ENCODE peak calls at places on chromosome 12, in nine cellular contexts. X, H, C, P, S, A, L, O and Q are unnamed samples. For H3K4me1, the result is how much of the 10 kb centered on the place peaks cover.

GRCh38 chr12:103085541-103085940 is 128.1 kb downstream of the ASCL1 start:
- DNase-seq in X (no peak), H (no peak), C (no peak), P (no peak), S (no peak), A (no peak), L (no peak), O (no peak), Q (no peak)

GRCh38 chr12:11795192-11795909 is 145.9 kb downstream of the ETV6 start:
- DNase-seq in X (no peak), H (no peak), C (no peak), P (peak), S (no peak), A (no peak), L (no peak), O (no peak), Q (peak)

GRCh38 chr12:121992059-121992879 is 29.4 kb upstream of the BCL7A start:
- DNase-seq in X (no peak), H (no peak), C (no peak), P (peak), S (no peak), A (peak), L (peak), O (no peak), Q (peak)

GRCh38 chr12:52050116-52050770 is 999 bp upstream of the NR4A1 start:
- DNase-seq in X (no peak), H (no peak), C (no peak), P (no peak), S (no peak), A (no peak), L (peak), O (peak), Q (peak)

GRCh38 chr12:6750506-6750905 is 2.4 kb downstream of the MLF2 start:
- DNase-seq in X (no peak), H (no peak), C (no peak), P (peak), S (no peak), A (no peak), L (no peak), O (no peak), Q (no peak)

GRCh38 chr12:44618960-44619359 is 257.2 kb downstream of the NELL2 start:
- DNase-seq in X (no peak), H (no peak), C (no peak), P (no peak), S (no peak), A (no peak), L (no peak), O (no peak), Q (no peak)

GRCh38 chr12:3328571-3328970 is 162.4 kb upstream of the PRMT8 start:
- DNase-seq in X (no peak), H (no peak), C (no peak), P (no peak), S (no peak), A (no peak), L (no peak), O (no peak), Q (no peak)

GRCh38 chr12:131711551-131712205 is 788 bp downstream of the SFSWAP start:
- DNase-seq in X (no peak), H (no peak), C (no peak), P (no peak), S (no peak), A (no peak), L (no peak), O (no peak), Q (no peak)

GRCh38 chr12:92007787-92008186 is 137.9 kb downstream of the BTG1 start:
- DNase-seq in X (no peak), H (no peak), C (no peak), P (no peak), S (no peak), A (no peak), L (no peak), O (no peak), Q (no peak)

GRCh38 chr12:18068355-18068754 is 21.6 kb downstream of the RERGL start:
- DNase-seq in X (no peak), H (no peak), C (no peak), P (no peak), S (no peak), A (no peak), L (no peak), O (no peak), Q (no peak)

GRCh38 chr12:75685826-75686225 is 174.4 kb upstream of the KRR1 start:
- DNase-seq in X (no peak), H (no peak), C (no peak), P (no peak), S (no peak), A (no peak), L (no peak), O (no peak), Q (no peak)

GRCh38 chr12:64178122-64178521 is 44.0 kb downstream of the KICS2 start:
- DNase-seq in X (no peak), H (no peak), C (no peak), P (no peak), S (no peak), A (no peak), L (no peak), O (no peak), Q (no peak)

GRCh38 chr12:75747572-75747995 is 236.2 kb upstream of the KRR1 start:
- DNase-seq in X (no peak), H (no peak), C (no peak), P (no peak), S (no peak), A (no peak), L (no peak), O (no peak), Q (no peak)

GRCh38 chr12:53100466-53101151 is 2.7 kb upstream of the SOAT2 start:
- DNase-seq in X (no peak), H (no peak), C (no peak), P (no peak), S (no peak), A (no peak), L (no peak), O (peak), Q (peak)

GRCh38 chr12:124686001-124686884 is 118.8 kb upstream of the NCOR2 start:
- DNase-seq in X (no peak), H (no peak), C (no peak), P (no peak), S (no peak), A (no peak), L (no peak), O (no peak), Q (no peak)

GRCh38 chr12:101563197-101563596 is 31.6 kb upstream of the MYBPC1 start:
- DNase-seq in X (no peak), H (no peak), C (no peak), P (no peak), S (no peak), A (no peak), L (no peak), O (no peak), Q (no peak)

GRCh38 chr12:26102954-26103353 is 21.9 kb downstream of the BHLHE41 start:
- DNase-seq in X (no peak), H (no peak), C (no peak), P (no peak), S (no peak), A (no peak), L (no peak), O (no peak), Q (no peak)

GRCh38 chr12:69688496-69689427 is 10.3 kb downstream of the BEST3 start:
- DNase-seq in X (peak), H (peak), C (peak), P (peak), S (peak), A (peak), L (peak), O (peak), Q (peak)

GRCh38 chr12:7349418-7349817 is 45.5 kb downstream of the ACSM4 start:
- DNase-seq in X (no peak), H (no peak), C (no peak), P (no peak), S (no peak), A (no peak), L (no peak), O (no peak), Q (no peak)

GRCh38 chr12:54579258-54579657 is 9.2 kb downstream of the PPP1R1A start:
- DNase-seq in X (no peak), H (no peak), C (no peak), P (no peak), S (no peak), A (no peak), L (no peak), O (no peak), Q (no peak)

GRCh38 chr12:31021809-31022492 is 51.7 kb upstream of the DDX11 start:
- DNase-seq in X (no peak), H (no peak), C (no peak), P (no peak), S (no peak), A (no peak), L (no peak), O (no peak), Q (no peak)

GRCh38 chr12:64603183-64603841 is 7.0 kb upstream of the RASSF3 start:
- DNase-seq in X (no peak), H (no peak), C (no peak), P (no peak), S (no peak), A (no peak), L (no peak), O (no peak), Q (no peak)

GRCh38 chr12:752673-753400 is 458 bp downstream of the WNK1 start:
- DNase-seq in X (peak), H (no peak), C (no peak), P (peak), S (peak), A (no peak), L (peak), O (peak), Q (peak)

GRCh38 chr12:74394647-74395046 is 143.0 kb upstream of the ATXN7L3B start:
- DNase-seq in X (no peak), H (no peak), C (no peak), P (no peak), S (no peak), A (no peak), L (no peak), O (no peak), Q (no peak)

GRCh38 chr12:21220266-21220665 is 89.3 kb downstream of the SLCO1B1 start:
- DNase-seq in X (no peak), H (no peak), C (no peak), P (no peak), S (no peak), A (no peak), L (no peak), O (no peak), Q (no peak)

GRCh38 chr12:82207556-82207955 is 150.6 kb downstream of the CCDC59 start:
- DNase-seq in X (no peak), H (no peak), C (no peak), P (no peak), S (no peak), A (no peak), L (no peak), O (no peak), Q (no peak)

GRCh38 chr12:78385541-78385940 is 479.0 kb upstream of the SYT1 start:
- DNase-seq in X (no peak), H (no peak), C (no peak), P (no peak), S (no peak), A (no peak), L (no peak), O (no peak), Q (no peak)

GRCh38 chr12:48185181-48185919 is 1.9 kb downstream of the CCDC184 start:
- DNase-seq in X (no peak), H (no peak), C (no peak), P (no peak), S (no peak), A (no peak), L (no peak), O (no peak), Q (no peak)
- H3K4me3 ChIP-seq in X (peak), H (peak), C (no peak), P (no peak), S (no peak), A (no peak), L (peak), O (no peak), Q (peak)

GRCh38 chr12:106962291-106962690 is 6.6 kb downstream of the TMEM263 start:
- DNase-seq in X (no peak), H (no peak), C (no peak), P (no peak), S (no peak), A (no peak), L (no peak), O (no peak), Q (no peak)
- H3K4me1 ChIP-seq in X (half or more), H (under half), C (under half), P (under half), S (half or more), A (half or more), L (under half), O (under half), Q (under half)

GRCh38 chr12:118512669-118513068 is 136.3 kb downstream of the SUDS3 start:
- DNase-seq in X (no peak), H (no peak), C (no peak), P (no peak), S (no peak), A (no peak), L (no peak), O (no peak), Q (no peak)

GRCh38 chr12:118513554-118513953 is 137.2 kb downstream of the SUDS3 start:
- DNase-seq in X (no peak), H (no peak), C (no peak), P (no peak), S (no peak), A (no peak), L (no peak), O (no peak), Q (no peak)

GRCh38 chr12:118514297-118514696 is 137.9 kb downstream of the SUDS3 start:
- DNase-seq in X (no peak), H (no peak), C (no peak), P (no peak), S (no peak), A (no peak), L (no peak), O (no peak), Q (no peak)
- H3K4me3 ChIP-seq in X (no peak), H (no peak), C (no peak), P (no peak), S (no peak), A (no peak), L (no peak), O (no peak), Q (no peak)

DNA sequence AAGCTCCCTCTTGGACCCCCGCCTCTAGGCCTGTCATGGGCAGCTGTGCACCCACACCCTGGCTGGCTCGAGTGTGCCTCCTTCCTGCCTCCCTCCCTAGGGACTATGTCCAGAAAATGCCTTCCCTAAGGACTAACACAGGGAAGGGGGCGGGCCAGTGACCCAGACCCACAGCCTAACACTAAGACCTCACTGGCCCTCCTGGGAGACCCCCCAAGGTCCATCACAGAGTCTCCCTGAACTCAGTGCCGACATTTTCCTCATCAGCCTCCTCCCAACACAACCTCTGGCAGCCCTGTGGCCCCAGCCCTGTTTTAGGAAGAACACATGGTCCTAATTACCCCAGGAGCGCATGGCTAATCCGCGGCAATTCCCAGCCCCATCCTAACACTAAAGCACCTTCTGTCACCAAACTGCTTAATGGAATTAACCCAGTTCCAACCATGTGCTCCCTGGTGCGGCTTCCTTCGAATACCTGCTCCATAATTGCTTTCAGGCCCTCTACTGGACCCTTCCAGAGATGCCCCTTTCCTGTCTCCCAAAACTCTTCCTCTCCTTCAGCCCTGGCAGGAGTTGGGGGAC is 5.6 kb downstream of the MSI1 start:
- DNase-seq in X (no peak), H (no peak), C (no peak), P (no peak), S (no peak), A (no peak), L (no peak), O (no peak), Q (no peak)
- H3K4me1 ChIP-seq in X (under half), H (under half), C (under half), P (under half), S (under half), A (under half), L (under half), O (under half), Q (under half)

GRCh38 chr12:8665729-8666128 is 3.1 kb upstream of the MFAP5 start:
- DNase-seq in X (no peak), H (no peak), C (no peak), P (no peak), S (no peak), A (no peak), L (no peak), O (no peak), Q (no peak)

GRCh38 chr12:8661751-8662150 is 875 bp downstream of the MFAP5 start:
- DNase-seq in X (no peak), H (no peak), C (no peak), P (no peak), S (no peak), A (no peak), L (no peak), O (no peak), Q (no peak)

GRCh38 chr12:8664228-8664963 is 1.8 kb upstream of the MFAP5 start:
- DNase-seq in X (peak), H (no peak), C (no peak), P (no peak), S (peak), A (no peak), L (peak), O (peak), Q (no peak)

GRCh38 chr12:8661016-8661415 is 1.6 kb downstream of the MFAP5 start:
- DNase-seq in X (no peak), H (no peak), C (no peak), P (no peak), S (no peak), A (no peak), L (no peak), O (no peak), Q (no peak)

GRCh38 chr12:8662592-8662991 is at the start of gene MFAP5:
- DNase-seq in X (no peak), H (no peak), C (no peak), P (no peak), S (no peak), A (no peak), L (no peak), O (no peak), Q (no peak)
- H3K4me3 ChIP-seq in X (peak), H (no peak), C (no peak), P (no peak), S (no peak), A (no peak), L (peak), O (peak), Q (no peak)

DNA sequence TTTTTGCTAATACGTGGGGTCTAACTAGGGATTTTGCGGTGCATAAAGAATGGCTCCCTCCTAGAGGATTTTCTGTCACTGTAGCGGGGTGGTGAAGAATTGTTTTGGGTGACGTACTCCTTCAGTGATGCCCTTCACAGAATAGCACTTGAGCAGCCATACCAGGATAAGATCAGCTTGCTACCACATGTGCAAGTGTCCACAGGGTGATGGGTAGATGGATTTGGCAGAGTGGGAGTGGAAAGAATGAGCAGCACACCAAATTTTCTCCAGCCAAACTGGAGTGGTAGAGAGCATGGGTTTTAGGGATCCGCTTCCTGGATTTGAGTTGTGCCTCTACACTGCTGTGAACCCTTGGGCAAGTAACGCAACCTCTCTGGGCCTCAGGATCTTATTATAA is 2.3 kb downstream of the TCP11L2 start:
- DNase-seq in X (no peak), H (no peak), C (no peak), P (no peak), S (no peak), A (no peak), L (peak), O (no peak), Q (no peak)
- H3K4me1 ChIP-seq in X (half or more), H (under half), C (under half), P (half or more), S (half or more), A (half or more), L (half or more), O (under half), Q (under half)